ENCODE peak calls at places on chromosomes 7 and 10, in six cellular contexts. Z is effector memory CD4-positive, alpha-beta T cell; P is pancreas; M is GM23248; F is left ventricle myocardium inferior; U is kidney epithelial cell. H is an unnamed sample.

GRCh38 chr7:120583835-120584586 is 273.9 kb downstream of the TSPAN12 start:
- DNase-seq in Z (no peak), P (no peak), M (peak), F (no peak), U (peak), H (no peak)

GRCh38 chr10:80351220-80351619 is 5.3 kb downstream of the DYDC1 start:
- DNase-seq in Z (no peak), P (no peak), M (no peak), F (no peak), U (no peak), H (no peak)

GRCh38 chr7:15558747-15559146 is 3.1 kb downstream of the AGMO start:
- DNase-seq in Z (no peak), P (no peak), M (peak), F (no peak), U (peak), H (no peak)

GRCh38 chr10:91536101-91536500 is 96.8 kb downstream of the PPP1R3C start:
- DNase-seq in Z (no peak), P (no peak), M (peak), F (peak), U (no peak), H (no peak)

GRCh38 chr7:149440222-149440621 is 20.6 kb downstream of the ZNF777 start:
- DNase-seq in Z (no peak), P (no peak), M (no peak), F (no peak), U (no peak), H (no peak)

GRCh38 chr7:137978464-137979237 is 23.2 kb downstream of the CREB3L2 start:
- DNase-seq in Z (no peak), P (no peak), M (peak), F (peak), U (peak), H (no peak)

GRCh38 chr7:128069367-128070364 is 38.4 kb upstream of the LRRC4 start:
- DNase-seq in Z (no peak), P (no peak), M (no peak), F (no peak), U (no peak), H (no peak)

GRCh38 chr10:34157501-34157900 is 657.6 kb downstream of the PARD3 start:
- DNase-seq in Z (no peak), P (no peak), M (peak), F (no peak), U (no peak), H (no peak)

GRCh38 chr7:39184387-39184786 is 206.7 kb downstream of the POU6F2 start:
- DNase-seq in Z (no peak), P (no peak), M (no peak), F (no peak), U (no peak), H (no peak)

GRCh38 chr7:4727914-4728705 is 46.0 kb downstream of the FOXK1 start:
- DNase-seq in Z (no peak), P (no peak), M (no peak), F (no peak), U (no peak), H (no peak)

GRCh38 chr7:27221201-27221797 is 21.3 kb upstream of the EVX1 start:
- DNase-seq in Z (no peak), P (no peak), M (no peak), F (no peak), U (no peak), H (no peak)

GRCh38 chr7:131623154-131623553 is 66.7 kb upstream of the PODXL start:
- DNase-seq in Z (no peak), P (no peak), M (no peak), F (peak), U (no peak), H (no peak)

GRCh38 chr7:48161407-48162125 is 9.7 kb upstream of the ABCA13 start:
- DNase-seq in Z (no peak), P (no peak), M (no peak), F (no peak), U (no peak), H (no peak)

GRCh38 chr7:11710392-11710791 is 121.6 kb downstream of the THSD7A start:
- DNase-seq in Z (no peak), P (no peak), M (no peak), F (no peak), U (no peak), H (no peak)

GRCh38 chr10:127452568-127452967 is 96.5 kb upstream of the NPS start:
- DNase-seq in Z (no peak), P (no peak), M (no peak), F (no peak), U (no peak), H (no peak)

GRCh38 chr7:14754631-14755030 is 147.9 kb downstream of the DGKB start:
- DNase-seq in Z (no peak), P (no peak), M (peak), F (no peak), U (peak), H (no peak)

GRCh38 chr7:49397750-49398149 is 375.7 kb upstream of the VWC2 start:
- DNase-seq in Z (no peak), P (no peak), M (no peak), F (no peak), U (no peak), H (no peak)

GRCh38 chr7:55491346-55491745 is 81.0 kb downstream of the VOPP1 start:
- DNase-seq in Z (no peak), P (no peak), M (no peak), F (no peak), U (no peak), H (no peak)

GRCh38 chr7:90246184-90246583 is 1.2 kb downstream of the CFAP69 start:
- DNase-seq in Z (no peak), P (no peak), M (peak), F (no peak), U (no peak), H (no peak)

GRCh38 chr7:106768324-106768751 is 96.7 kb upstream of the PIK3CG start:
- DNase-seq in Z (no peak), P (no peak), M (peak), F (no peak), U (no peak), H (no peak)

GRCh38 chr7:100789055-100789454 is 38.3 kb downstream of the EPHB4 start:
- DNase-seq in Z (no peak), P (no peak), M (no peak), F (no peak), U (no peak), H (no peak)

GRCh38 chr10:89615824-89616223 is 29.2 kb downstream of the PANK1 start:
- DNase-seq in Z (no peak), P (no peak), M (no peak), F (no peak), U (no peak), H (no peak)

GRCh38 chr10:96395931-96396877 is 37.4 kb upstream of the OPALIN start:
- DNase-seq in Z (peak), P (peak), M (peak), F (peak), U (no peak), H (peak)

GRCh38 chr10:125766511-125766910 is 9.1 kb downstream of the MMP21 start:
- DNase-seq in Z (no peak), P (no peak), M (no peak), F (no peak), U (no peak), H (no peak)

GRCh38 chr10:122402548-122403131 is 28.1 kb downstream of the PLEKHA1 start:
- DNase-seq in Z (no peak), P (no peak), M (no peak), F (no peak), U (no peak), H (no peak)

GRCh38 chr10:28806481-28806880 is 129.2 kb downstream of the BAMBI start:
- DNase-seq in Z (no peak), P (no peak), M (no peak), F (no peak), U (no peak), H (no peak)

GRCh38 chr10:132861884-132862461 is 76.0 kb upstream of the NKX6-2 start:
- DNase-seq in Z (no peak), P (peak), M (no peak), F (peak), U (no peak), H (no peak)

GRCh38 chr7:362416-363096 is 72.6 kb downstream of the FOXL3 start:
- DNase-seq in Z (peak), P (peak), M (peak), F (peak), U (no peak), H (peak)

GRCh38 chr7:84912993-84913635 is 273.7 kb downstream of the SEMA3D start:
- DNase-seq in Z (no peak), P (no peak), M (peak), F (no peak), U (no peak), H (no peak)

GRCh38 chr10:96376483-96376882 is 17.7 kb upstream of the OPALIN start:
- DNase-seq in Z (no peak), P (no peak), M (no peak), F (no peak), U (no peak), H (no peak)

GRCh38 chr7:304574-305409 is 14.8 kb downstream of the FOXL3 start:
- DNase-seq in Z (no peak), P (no peak), M (no peak), F (no peak), U (no peak), H (no peak)

GRCh38 chr10:21547246-21547645 is 13.2 kb downstream of the MLLT10 start:
- DNase-seq in Z (no peak), P (no peak), M (no peak), F (no peak), U (no peak), H (no peak)

GRCh38 chr7:31776616-31777015 is 89.6 kb downstream of the PPP1R17 start:
- DNase-seq in Z (no peak), P (no peak), M (peak), F (no peak), U (peak), H (no peak)

GRCh38 chr10:61757001-61757400 is 94.3 kb downstream of the CABCOCO1 start:
- DNase-seq in Z (no peak), P (no peak), M (no peak), F (no peak), U (no peak), H (no peak)

GRCh38 chr10:101050206-101051069 is 11.4 kb upstream of the KAZALD1 start:
- DNase-seq in Z (peak), P (peak), M (peak), F (peak), U (no peak), H (peak)

DNA sequence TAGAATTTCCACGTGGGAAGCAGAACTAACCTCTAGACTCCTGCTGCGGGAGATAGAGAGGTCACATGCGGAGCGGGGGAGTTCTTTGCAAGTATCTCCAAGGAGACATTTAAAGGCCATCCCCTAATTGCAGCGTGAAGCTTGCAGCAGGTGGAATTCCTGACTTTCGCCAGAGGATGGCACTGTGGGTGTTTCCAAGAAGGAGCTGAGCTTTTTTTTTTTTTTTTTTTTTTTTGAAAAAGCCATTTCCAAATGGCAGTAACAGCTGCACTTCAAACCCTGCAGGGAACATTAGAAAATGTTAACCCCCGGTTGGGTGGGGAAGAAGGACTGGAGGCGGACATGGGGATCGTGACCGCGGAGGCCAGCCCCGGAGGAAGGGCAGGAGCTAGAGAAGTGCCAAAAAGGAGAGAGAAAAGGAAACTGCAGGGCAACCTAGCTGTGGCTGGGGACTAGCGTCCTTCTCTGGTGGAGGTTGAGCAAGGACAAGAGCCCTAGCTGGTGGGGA is 487.7 kb downstream of the TYW1 start:
- DNase-seq in Z (no peak), P (peak), M (peak), F (peak), U (peak), H (no peak)
- H3K4me3 ChIP-seq in Z (no peak), P (no peak), M (no peak), F (peak), U (no peak), H (no peak)

DNA sequence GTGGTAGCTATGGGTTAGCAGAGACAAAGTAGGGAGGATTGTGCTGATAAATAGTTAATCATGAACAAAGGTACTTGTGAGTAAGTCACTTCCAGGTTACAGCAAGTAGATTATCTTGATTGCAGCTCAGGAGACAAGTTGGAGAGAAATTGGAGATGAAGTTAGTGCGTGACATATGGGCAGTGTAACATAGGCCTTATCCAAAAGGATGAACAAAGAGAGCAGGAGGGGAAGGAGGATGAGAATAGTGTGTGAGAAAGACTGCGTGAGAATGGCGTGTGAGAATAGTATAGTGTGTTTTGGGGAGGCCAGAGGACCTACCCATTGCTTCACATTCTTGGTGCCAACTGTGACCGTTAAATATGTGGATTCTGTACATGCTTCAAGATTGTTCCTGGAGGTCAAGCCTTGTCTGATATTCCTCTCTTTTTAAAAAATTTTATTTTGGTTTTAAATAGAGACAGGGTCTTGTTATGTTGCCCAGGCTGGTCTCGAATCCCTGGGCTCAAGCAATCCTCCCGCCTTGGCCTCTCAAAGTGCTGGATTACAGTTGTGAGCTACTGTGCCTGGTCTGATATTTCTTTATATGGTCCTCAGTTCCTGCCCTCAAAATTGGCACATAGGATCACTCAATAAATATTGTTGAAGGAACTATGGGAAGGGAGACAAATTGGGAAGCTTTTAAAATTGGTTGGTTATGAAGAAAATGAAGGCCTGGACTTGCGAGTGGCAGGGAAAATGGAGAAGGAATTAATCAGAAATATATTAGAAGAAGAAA is 3.2 kb downstream of the VCL start:
- DNase-seq in Z (no peak), P (no peak), M (no peak), F (no peak), U (no peak), H (no peak)
- H3K4me3 ChIP-seq in Z (no peak), P (no peak), M (peak), F (peak), U (peak), H (no peak)

DNA sequence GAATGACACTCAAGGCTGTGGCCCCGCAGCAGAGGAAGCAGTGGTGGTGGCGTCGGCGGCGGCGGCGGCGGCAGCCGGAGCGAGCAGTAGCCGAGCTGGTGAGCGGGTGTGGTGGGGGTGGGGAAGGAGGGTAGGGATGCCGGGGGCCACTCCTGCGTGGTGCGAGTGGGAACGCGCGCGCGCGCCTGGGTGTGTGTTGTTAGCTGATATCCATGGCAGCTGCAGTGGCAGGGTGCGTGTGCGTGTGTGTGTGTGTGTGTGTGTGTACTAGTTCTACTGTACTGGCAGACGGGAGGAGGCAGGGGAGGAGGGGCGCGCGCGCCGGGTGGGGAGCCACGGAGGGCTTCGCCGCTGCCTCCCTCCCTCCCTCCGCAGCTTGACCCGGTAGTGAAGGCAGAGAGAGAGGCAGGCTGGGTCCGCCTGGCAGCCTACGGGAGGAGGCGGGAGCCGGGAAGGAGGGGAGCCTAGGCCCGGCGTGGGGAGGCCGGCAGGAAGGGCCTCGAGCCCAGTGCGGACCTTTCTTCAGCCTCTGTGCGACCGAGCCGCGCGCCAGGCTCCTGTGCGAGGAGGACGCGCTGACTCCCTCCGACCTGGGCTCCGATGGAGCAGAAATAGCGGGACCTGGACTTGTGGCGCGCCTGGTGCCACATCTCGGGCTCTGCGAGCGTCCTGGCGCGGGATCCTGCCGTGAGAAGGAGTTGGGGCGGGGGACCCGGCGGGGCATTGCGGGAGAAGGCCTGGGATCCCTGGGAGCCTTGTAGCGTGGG is at the start of gene MAGI2:
- DNase-seq in Z (no peak), P (peak), M (peak), F (peak), U (no peak), H (peak)
- H3K4me3 ChIP-seq in Z (no peak), P (peak), M (peak), F (peak), U (peak), H (peak)

DNA sequence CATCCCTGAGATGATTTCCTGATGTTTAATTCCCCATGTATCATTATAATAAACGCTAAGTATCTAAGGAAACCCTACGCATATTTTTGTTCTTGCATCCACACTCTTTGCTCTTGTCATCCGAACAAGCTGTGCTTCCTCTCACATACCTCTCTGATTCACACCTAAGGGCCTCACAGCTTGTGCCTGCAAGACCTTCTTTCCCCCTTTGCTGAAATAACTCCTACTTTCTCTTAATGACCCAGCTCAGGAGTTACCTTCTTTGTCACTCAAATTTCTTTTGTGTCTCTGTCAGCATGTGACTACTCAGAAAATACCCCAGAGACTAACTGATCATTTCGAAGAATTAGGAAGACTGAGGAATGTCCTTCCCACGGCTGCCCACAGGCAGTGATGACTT is 209.3 kb upstream of the IMMP2L start:
- DNase-seq in Z (no peak), P (no peak), M (no peak), F (no peak), U (no peak), H (no peak)
- H3K4me3 ChIP-seq in Z (no peak), P (no peak), M (no peak), F (no peak), U (no peak), H (no peak)

DNA sequence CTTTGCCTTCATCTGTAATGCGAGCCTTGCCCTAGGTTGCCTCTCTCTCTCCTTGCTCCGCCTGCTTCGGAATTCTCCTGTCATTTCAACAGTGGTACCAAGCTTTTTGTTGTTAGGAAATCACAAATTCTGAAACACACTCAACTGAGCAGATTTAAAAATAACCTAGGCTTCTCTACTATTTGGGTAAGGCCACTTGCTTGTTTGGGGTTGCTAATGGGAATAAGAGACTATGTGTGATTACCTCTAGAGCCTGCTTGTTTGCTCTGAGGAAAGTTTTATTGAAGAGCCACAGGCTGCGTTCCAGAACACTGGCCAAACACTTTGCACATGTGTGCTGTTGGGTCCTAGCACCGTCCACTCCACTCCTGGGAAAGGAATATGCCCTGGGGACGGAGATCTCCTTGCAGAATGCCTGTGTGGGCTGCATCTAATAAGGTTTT is 68.6 kb upstream of the KLF6 start:
- DNase-seq in Z (no peak), P (no peak), M (no peak), F (no peak), U (peak), H (no peak)
- H3K4me3 ChIP-seq in Z (no peak), P (no peak), M (no peak), F (no peak), U (no peak), H (no peak)

DNA sequence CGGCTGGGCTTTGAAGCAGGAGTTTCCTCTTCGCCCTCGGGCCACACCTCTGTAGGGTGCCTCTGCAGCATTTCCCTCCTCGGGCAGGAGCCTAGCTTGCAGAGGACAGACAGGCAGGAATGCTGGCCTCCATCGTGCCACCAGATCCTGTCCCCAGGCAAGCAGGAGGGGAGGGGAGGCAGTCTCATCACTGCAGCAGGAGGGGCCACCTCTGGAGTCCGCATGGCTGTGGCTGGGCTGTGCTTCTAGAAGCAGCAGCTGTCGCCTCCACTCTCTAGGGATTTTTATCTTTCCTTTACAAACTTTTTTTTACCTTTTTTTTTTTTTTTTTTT is 181.4 kb downstream of the CUX1 start:
- DNase-seq in Z (no peak), P (no peak), M (no peak), F (no peak), U (no peak), H (no peak)
- H3K4me3 ChIP-seq in Z (no peak), P (no peak), M (no peak), F (no peak), U (no peak), H (no peak)

GRCh38 chr7:143901360-143901709 is 641 bp downstream of the TCAF1 start:
- DNase-seq in Z (no peak), P (peak), M (peak), F (peak), U (no peak), H (no peak)

GRCh38 chr7:143898810-143899209 is 3.2 kb downstream of the TCAF1 start:
- DNase-seq in Z (no peak), P (no peak), M (no peak), F (no peak), U (no peak), H (no peak)

GRCh38 chr7:143896667-143897066 is 5.3 kb downstream of the TCAF1 start:
- DNase-seq in Z (no peak), P (no peak), M (no peak), F (no peak), U (no peak), H (no peak)

GRCh38 chr7:143901710-143902587 is at the start of gene TCAF1:
- DNase-seq in Z (peak), P (peak), M (peak), F (peak), U (peak), H (peak)

GRCh38 chr7:143900230-143900766 is 1.7 kb downstream of the TCAF1 start:
- DNase-seq in Z (no peak), P (no peak), M (peak), F (no peak), U (no peak), H (no peak)
- H3K4me3 ChIP-seq in Z (no peak), P (no peak), M (peak), F (peak), U (no peak), H (no peak)

H was measured in CD8-positive, alpha-beta T cell.